ENCODE peak calls at places on chromosomes 2 and 18, in nine cellular contexts. B is upper lobe of left lung, I is lung, E is tibial artery, H is transverse colon, U is GM12878, F is spleen, L is astrocyte, O is uterus. T is an unnamed sample.

GRCh38 chr2:3637692-3638455 is 20.1 kb upstream of the ALLC start:
- DNase-seq in B (peak; percentile 17), O (peak; percentile 5), I (no peak), H (no peak), E (peak; percentile 13), U (no peak), F (peak; percentile 72), L (no peak), T (no peak)

GRCh38 chr18:62612721-62613120 is 89.9 kb downstream of the ZCCHC2 start:
- DNase-seq in U (no peak), L (no peak), I (no peak), F (no peak), E (no peak), B (no peak), H (no peak), O (no peak), T (no peak)

GRCh38 chr2:171434671-171434980 is 600 bp downstream of the DCAF17 start:
- DNase-seq in F (no peak), O (no peak), U (no peak), H (peak; percentile 87), E (no peak), B (no peak), L (no peak), I (no peak), T (no peak)

GRCh38 chr2:16308816-16309215 is 356.8 kb downstream of the CYRIA start:
- DNase-seq in B (no peak), H (no peak), O (no peak), L (no peak), F (no peak), U (no peak), I (no peak), E (no peak), T (no peak)

GRCh38 chr2:85935170-85935745 is 46.5 kb upstream of the ST3GAL5 start:
- DNase-seq in E (no peak), I (no peak), U (no peak), F (no peak), H (no peak), L (peak; percentile 56), B (no peak), O (no peak), T (no peak)

GRCh38 chr2:222796413-222797103 is 64.3 kb upstream of the ACSL3 start:
- DNase-seq in O (no peak), I (no peak), B (peak; percentile 35), U (no peak), L (no peak), F (no peak), E (no peak), H (no peak), T (no peak)

GRCh38 chr18:24734058-24734457 is 273.6 kb downstream of the HRH4 start:
- DNase-seq in I (peak; percentile 21), B (no peak), L (no peak), O (peak; percentile 34), F (no peak), H (no peak), E (no peak), U (no peak), T (no peak)

GRCh38 chr2:64017811-64018714 is 1.2 kb downstream of the VPS54 start:
- DNase-seq in O (no peak), H (peak; percentile 19), F (no peak), B (no peak), I (no peak), E (no peak), U (no peak), L (peak; percentile 29), T (no peak)

GRCh38 chr2:207015901-207016300 is 76.6 kb downstream of the CPO start:
- DNase-seq in L (no peak), B (no peak), E (no peak), I (no peak), H (no peak), U (no peak), O (no peak), F (no peak), T (no peak)

GRCh38 chr2:181686566-181687185 is 6.4 kb upstream of the NEUROD1 start:
- DNase-seq in F (no peak), L (no peak), O (no peak), I (no peak), B (no peak), U (no peak), E (no peak), H (no peak), T (no peak)

GRCh38 chr2:37561615-37562569 is 109.5 kb downstream of the CDC42EP3 start:
- DNase-seq in O (no peak), E (no peak), U (no peak), B (no peak), L (peak; percentile 98), I (no peak), H (no peak), F (no peak), T (no peak)

GRCh38 chr2:101815739-101816391 is 118.4 kb downstream of the MAP4K4 start:
- DNase-seq in U (no peak), F (no peak), E (no peak), O (peak; percentile 35), B (no peak), I (no peak), H (no peak), L (peak; percentile 25), T (no peak)
- TF ChIP-seq CTCF in U (no peak), F (no peak), E (no peak), O (no peak), B (no peak), I (no peak), H (no peak), L (no peak), T (no peak)

DNA sequence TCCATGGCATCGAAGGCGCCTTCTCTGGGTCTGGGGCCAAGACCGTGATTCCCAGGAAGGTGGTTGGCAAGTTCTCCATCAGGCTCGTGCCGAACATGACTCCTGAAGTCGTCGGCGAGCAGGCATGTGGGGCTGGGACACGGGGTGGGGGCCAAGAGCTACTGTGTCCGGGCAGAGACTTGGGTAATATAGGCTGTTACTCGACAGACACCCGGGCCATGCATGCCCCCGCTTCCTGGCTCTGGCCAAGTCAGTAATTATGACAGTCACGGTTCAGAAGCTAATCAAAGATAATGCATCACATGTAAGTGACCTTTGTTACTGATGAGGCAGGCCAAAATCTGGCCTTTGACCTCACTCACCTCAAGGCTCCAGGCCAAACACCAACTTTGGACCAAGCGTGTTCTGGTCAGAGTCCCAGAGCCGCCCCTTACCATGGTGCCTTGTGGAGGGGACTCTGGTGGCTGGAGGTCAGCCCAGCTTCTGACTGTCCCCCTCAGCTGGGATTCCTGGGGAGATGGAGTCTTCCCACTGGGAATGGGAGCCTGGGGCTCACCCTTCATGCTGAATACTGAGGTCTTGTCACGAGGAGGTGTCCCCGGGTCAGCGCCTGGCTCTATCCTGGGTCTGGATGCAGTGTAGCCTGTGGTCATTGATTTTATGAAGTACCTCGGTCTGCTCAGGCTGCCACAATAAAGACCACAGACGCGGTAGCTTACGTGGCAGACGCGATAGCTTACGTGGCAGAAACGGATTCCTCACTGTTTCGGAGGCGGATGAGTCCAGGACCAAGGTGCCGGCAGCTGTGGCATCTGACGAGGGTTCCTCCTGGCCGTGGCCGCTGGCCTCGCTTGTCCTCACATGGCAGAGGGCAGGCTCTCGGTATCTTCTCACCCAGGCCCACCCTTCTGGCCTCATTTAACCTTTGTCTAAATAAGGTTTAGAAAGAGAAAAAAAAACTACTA is 17.7 kb upstream of the CNDP1 start:
- DNase-seq in I (no peak), O (no peak), E (no peak), H (no peak), B (no peak), U (no peak), F (peak; percentile 69), L (no peak), T (no peak)
- H3K36me3 ChIP-seq in I (peaks cover 30% of the 10 kb centered on the region), O (no peaks in the 10 kb centered on the region), E (peaks cover 100% of the 10 kb centered on the region), H (peaks cover 18% of the 10 kb centered on the region), B (peaks cover 97% of the 10 kb centered on the region), U (peaks cover 56% of the 10 kb centered on the region), F (peaks cover 11% of the 10 kb centered on the region), L (peaks cover 5% of the 10 kb centered on the region), T (peaks cover 64% of the 10 kb centered on the region)

DNA sequence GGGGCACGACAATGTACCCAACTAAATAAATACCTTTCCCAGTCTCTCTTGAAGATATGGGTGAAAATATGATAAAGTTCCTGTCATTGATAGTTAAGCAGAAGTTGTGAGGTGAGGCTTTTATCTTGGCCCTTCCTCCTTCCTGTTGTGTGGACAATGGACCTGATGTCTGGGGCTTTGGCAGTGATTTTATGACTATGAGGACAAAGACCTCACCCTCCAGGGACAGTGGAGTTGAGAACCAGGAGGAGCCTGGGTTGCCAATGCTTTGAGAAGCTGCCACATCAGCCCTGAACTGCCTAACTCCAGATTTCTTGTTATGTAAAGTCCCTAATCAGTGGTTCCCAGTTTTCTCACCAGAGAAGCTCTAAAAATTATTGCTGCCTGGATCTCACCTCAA is 20.8 kb upstream of the MGAT4A start:
- DNase-seq in U (no peak), O (no peak), I (no peak), B (no peak), F (no peak), H (no peak), L (no peak), E (no peak), T (no peak)
- H3K27me3 ChIP-seq in U (no peaks in the 10 kb centered on the region), O (no peaks in the 10 kb centered on the region), I (no peaks in the 10 kb centered on the region), B (no peaks in the 10 kb centered on the region), F (no peaks in the 10 kb centered on the region), H (no peaks in the 10 kb centered on the region), L (peaks cover 25% of the 10 kb centered on the region), E (no peaks in the 10 kb centered on the region), T (no peaks in the 10 kb centered on the region)

GRCh38 chr2:28407976-28408690 is 15.5 kb downstream of the FOSL2 start:
- DNase-seq in H (no peak), B (no peak), L (no peak), O (no peak), U (no peak), I (no peak), F (no peak), E (peak; percentile 10), T (no peak)

GRCh38 chr2:28407131-28407975 is 14.7 kb downstream of the FOSL2 start:
- DNase-seq in F (peak; percentile 83), E (no peak), O (no peak), L (no peak), B (no peak), I (no peak), H (no peak), U (no peak), T (no peak)

GRCh38 chr2:28404086-28404485 is 11.4 kb downstream of the FOSL2 start:
- DNase-seq in B (no peak), I (no peak), L (no peak), O (no peak), F (no peak), U (no peak), H (no peak), E (no peak), T (no peak)

GRCh38 chr2:28405537-28405936 is 12.9 kb downstream of the FOSL2 start:
- DNase-seq in F (no peak), H (no peak), O (no peak), L (no peak), U (no peak), I (no peak), B (no peak), E (no peak), T (no peak)

DNA sequence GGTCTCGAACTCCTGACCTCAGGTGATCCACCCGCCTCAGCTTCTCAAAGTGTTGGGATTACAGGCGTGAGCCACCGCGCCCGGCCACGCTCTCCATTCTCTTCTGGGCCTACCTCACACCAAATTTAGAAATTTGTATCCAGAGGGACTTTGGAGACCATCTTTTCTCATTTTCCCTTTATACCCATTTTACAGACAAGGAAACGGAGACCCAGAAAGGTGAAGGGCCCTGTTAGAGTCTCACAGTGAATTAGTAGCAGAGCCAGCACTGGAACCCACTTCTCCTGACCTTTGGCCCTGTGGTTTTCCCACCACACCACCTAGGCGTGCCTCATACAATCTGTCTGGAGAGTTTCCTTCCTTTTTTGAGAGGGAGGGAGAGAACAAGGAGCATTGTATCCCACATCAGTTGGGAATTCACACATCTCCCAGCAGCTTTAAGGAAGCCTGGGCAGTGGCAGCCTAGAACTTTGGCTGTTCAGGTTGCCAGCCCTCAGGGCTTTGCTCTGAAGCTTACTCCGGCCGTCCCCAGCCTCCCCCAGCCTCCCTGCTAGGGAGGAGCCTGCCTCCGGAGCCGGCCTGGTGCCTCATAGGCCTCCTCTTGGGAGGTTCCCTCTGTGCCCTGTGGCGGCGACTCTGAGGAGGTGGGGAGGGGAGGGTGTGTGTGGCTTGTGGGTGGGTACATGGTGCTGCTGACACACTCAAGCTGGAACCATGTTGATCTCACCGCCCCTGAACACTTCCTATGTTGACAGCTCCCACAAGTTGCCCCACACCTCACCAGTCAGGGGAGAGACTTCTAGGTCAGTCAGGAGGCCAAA is 13.8 kb downstream of the FOSL2 start:
- DNase-seq in L (peak; percentile 69), F (peak; percentile 93), U (no peak), O (no peak), B (peak; percentile 77), H (peak; percentile 62), E (no peak), I (peak; percentile 65), T (no peak)
- TF ChIP-seq CTCF in L (no peak), F (no peak), U (no peak), O (no peak), B (no peak), H (no peak), E (no peak), I (no peak), T (no peak)

T was measured in GM06990.